ENCODE peak calls at places on chromosome 1, in nine cellular contexts. X is sigmoid colon; I is astrocyte of the spinal cord; R is dorsolateral prefrontal cortex; Z is epithelial cell of esophagus; B is CD4-positive, alpha-beta T cell; W is WTC11; V is psoas muscle; L is BE2C. J is an unnamed sample.

GRCh38 chr1:12600880-12601633 is 17.0 kb downstream of the DHRS3 start:
- DNase-seq in V (no peak), R (no peak), X (no peak), I (no peak), Z (peak), L (no peak), B (peak), W (peak), J (peak)

GRCh38 chr1:199113265-199113869 is 474.5 kb downstream of the PTPRC start:
- DNase-seq in B (peak), R (no peak), W (peak), X (no peak), V (no peak), L (peak), Z (peak), I (peak), J (no peak)

GRCh38 chr1:40853113-40853999 is 8.8 kb downstream of the CITED4 start:
- DNase-seq in X (no peak), Z (peak), W (no peak), B (no peak), I (no peak), V (no peak), L (no peak), R (no peak), J (no peak)

GRCh38 chr1:198556969-198557368 is 16.5 kb upstream of the ATP6V1G3 start:
- DNase-seq in B (peak), R (no peak), Z (no peak), X (no peak), V (peak), I (no peak), L (no peak), W (no peak), J (peak)

GRCh38 chr1:39631361-39632331 is 7.8 kb downstream of the HEYL start:
- DNase-seq in W (no peak), B (no peak), Z (peak), V (no peak), L (no peak), R (no peak), X (no peak), I (no peak), J (no peak)

GRCh38 chr1:230215049-230215448 is 148.0 kb downstream of the GALNT2 start:
- DNase-seq in R (peak), I (peak), L (peak), X (peak), B (no peak), W (peak), V (peak), Z (peak), J (no peak)

GRCh38 chr1:97621955-97622354 is 298.9 kb downstream of the DPYD start:
- DNase-seq in X (no peak), Z (peak), V (no peak), W (no peak), R (no peak), B (no peak), I (no peak), L (no peak), J (no peak)

GRCh38 chr1:203464226-203464625 is 11.4 kb upstream of the PRELP start:
- DNase-seq in X (no peak), I (no peak), L (no peak), V (no peak), R (no peak), B (no peak), W (no peak), Z (peak), J (no peak)

GRCh38 chr1:229107302-229107815 is 163.6 kb upstream of the RAB4A start:
- DNase-seq in B (no peak), Z (no peak), I (no peak), L (no peak), V (no peak), R (no peak), W (no peak), X (peak), J (no peak)

GRCh38 chr1:183590225-183591191 is at the start of gene NCF2:
- DNase-seq in I (no peak), L (no peak), Z (peak), X (no peak), B (no peak), V (no peak), W (no peak), R (no peak), J (peak)

GRCh38 chr1:14604414-14604813 is 5.9 kb downstream of the KAZN start:
- DNase-seq in W (no peak), V (no peak), I (no peak), B (no peak), X (no peak), L (no peak), Z (no peak), R (no peak), J (no peak)

GRCh38 chr1:151165281-151165737 is 393 bp downstream of the LYSMD1 start:
- DNase-seq in B (no peak), R (peak), Z (peak), V (peak), W (peak), L (no peak), X (peak), I (peak), J (no peak)

GRCh38 chr1:179910934-179911333 is 28.8 kb downstream of the TOR1AIP1 start:
- DNase-seq in X (no peak), Z (no peak), W (no peak), V (no peak), B (no peak), R (no peak), I (no peak), L (no peak), J (no peak)

GRCh38 chr1:38941527-38942019 is at the start of gene RHBDL2:
- DNase-seq in L (no peak), Z (peak), W (no peak), R (peak), B (no peak), I (peak), X (peak), V (peak), J (no peak)

GRCh38 chr1:25256578-25257129 is 9.4 kb upstream of the RSRP1 start:
- DNase-seq in L (no peak), X (no peak), V (no peak), Z (no peak), B (no peak), R (no peak), I (no peak), W (no peak), J (no peak)

GRCh38 chr1:151478923-151479322 is 19.6 kb upstream of the POGZ start:
- DNase-seq in X (no peak), I (no peak), Z (no peak), B (no peak), L (no peak), R (no peak), W (no peak), V (no peak), J (no peak)

GRCh38 chr1:59107916-59108315 is 189.0 kb upstream of the FGGY start:
- DNase-seq in L (no peak), V (no peak), Z (no peak), W (no peak), I (no peak), B (no peak), R (peak), X (no peak), J (no peak)
- TF ChIP-seq CTCF in L (no peak), V (no peak), Z (no peak), W (no peak), I (no peak), B (no peak), R (no peak), X (no peak), J (no peak)

DNA sequence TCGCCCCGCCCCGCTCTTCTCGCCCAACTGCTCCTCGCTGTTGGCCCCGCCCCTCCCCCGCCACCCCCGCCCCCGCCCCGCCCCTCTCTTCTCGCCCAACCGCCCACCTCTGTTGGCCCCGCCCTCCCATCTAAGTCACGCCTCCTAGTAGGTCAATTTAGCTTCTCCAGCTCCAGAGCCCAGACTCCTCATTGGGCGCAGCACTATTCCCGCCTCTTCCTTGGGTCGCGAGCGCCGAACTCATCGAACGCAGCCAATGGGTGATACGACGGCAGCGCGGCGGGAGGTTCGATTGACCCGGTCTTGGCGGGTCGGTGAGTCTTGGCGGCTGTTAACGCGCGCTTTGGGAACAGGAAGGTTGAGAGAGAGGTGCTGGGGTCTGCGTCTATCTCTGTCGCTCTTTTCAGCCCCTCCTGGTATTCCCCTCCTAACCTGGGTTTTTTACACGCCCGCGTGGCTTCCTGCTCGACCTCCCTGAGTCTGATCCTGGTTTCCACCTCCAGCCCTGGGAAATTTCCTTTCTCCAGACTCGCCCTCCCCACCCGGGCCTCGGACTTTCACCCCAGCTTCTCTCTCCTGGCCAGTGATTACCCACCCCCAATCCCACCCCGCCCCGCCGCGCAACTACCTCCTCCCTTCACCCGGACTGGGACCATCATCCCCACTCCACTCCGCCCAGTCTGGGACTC is at the start of gene RAD54L:
- DNase-seq in L (peak), W (peak), B (peak), R (peak), X (peak), I (peak), V (peak), Z (peak), J (peak)
- TF ChIP-seq CTCF in L (no peak), W (no peak), B (no peak), R (no peak), X (no peak), I (no peak), V (no peak), Z (no peak), J (no peak)

GRCh38 chr1:35524106-35524505 is 33.1 kb downstream of the KIAA0319L start:
- DNase-seq in R (no peak), Z (peak), I (no peak), V (no peak), L (no peak), X (no peak), B (no peak), W (no peak), J (no peak)
- TF ChIP-seq CTCF in R (no peak), Z (no peak), I (no peak), V (no peak), L (no peak), X (no peak), B (no peak), W (no peak), J (no peak)

GRCh38 chr1:201025571-201026002 is 2.1 kb upstream of the KIF21B start:
- DNase-seq in V (no peak), R (no peak), B (no peak), Z (no peak), L (no peak), W (peak), X (no peak), I (peak), J (no peak)
- TF ChIP-seq CTCF in V (no peak), R (no peak), B (no peak), Z (peak), L (peak), W (no peak), X (no peak), I (peak), J (peak)

GRCh38 chr1:168380945-168381344 is 100.3 kb downstream of the TBX19 start:
- DNase-seq in Z (no peak), V (no peak), W (no peak), L (no peak), X (no peak), I (no peak), B (no peak), R (no peak), J (no peak)

GRCh38 chr1:168386949-168387586 is 106.4 kb downstream of the TBX19 start:
- DNase-seq in L (peak), X (peak), B (peak), V (peak), Z (peak), I (peak), W (peak), R (peak), J (peak)

GRCh38 chr1:168386492-168386891 is 105.8 kb downstream of the TBX19 start:
- DNase-seq in Z (no peak), W (no peak), B (no peak), R (no peak), I (no peak), V (no peak), L (no peak), X (no peak), J (no peak)

GRCh38 chr1:168379110-168379860 is 98.6 kb downstream of the TBX19 start:
- DNase-seq in I (no peak), L (no peak), Z (peak), V (no peak), R (no peak), W (no peak), X (no peak), B (no peak), J (no peak)

DNA sequence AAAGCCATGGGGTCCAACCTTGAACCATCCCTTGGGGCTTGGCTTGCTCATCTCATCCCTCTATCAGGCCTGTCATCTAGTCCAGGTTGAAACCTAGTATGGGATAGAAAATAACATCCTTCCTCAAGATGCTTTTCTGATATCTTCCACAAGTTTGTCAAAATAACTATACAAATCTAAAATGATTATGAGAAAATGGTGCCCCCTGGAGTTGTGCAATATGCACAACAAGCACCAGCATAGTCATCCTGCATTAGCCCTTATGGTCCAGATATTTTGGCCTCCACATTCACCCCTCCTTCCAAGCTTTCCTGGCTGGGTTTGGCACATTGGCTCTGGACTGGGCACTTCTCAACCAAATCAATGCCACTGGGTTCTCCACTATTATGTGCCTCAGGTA is 101.2 kb downstream of the TBX19 start:
- DNase-seq in X (no peak), I (no peak), L (no peak), R (no peak), Z (no peak), V (no peak), B (no peak), W (no peak), J (no peak)
- TF ChIP-seq CTCF in X (no peak), I (no peak), L (peak), R (no peak), Z (no peak), V (no peak), B (no peak), W (no peak), J (no peak)

GRCh38 chr1:91836307-91837056 is 49.5 kb downstream of the TGFBR3 start:
- DNase-seq in I (no peak), L (peak), X (no peak), Z (no peak), W (no peak), V (no peak), B (no peak), R (no peak), J (no peak)
- TF ChIP-seq CTCF in I (no peak), L (no peak), X (peak), Z (no peak), W (no peak), V (no peak), B (no peak), R (no peak), J (no peak)

DNA sequence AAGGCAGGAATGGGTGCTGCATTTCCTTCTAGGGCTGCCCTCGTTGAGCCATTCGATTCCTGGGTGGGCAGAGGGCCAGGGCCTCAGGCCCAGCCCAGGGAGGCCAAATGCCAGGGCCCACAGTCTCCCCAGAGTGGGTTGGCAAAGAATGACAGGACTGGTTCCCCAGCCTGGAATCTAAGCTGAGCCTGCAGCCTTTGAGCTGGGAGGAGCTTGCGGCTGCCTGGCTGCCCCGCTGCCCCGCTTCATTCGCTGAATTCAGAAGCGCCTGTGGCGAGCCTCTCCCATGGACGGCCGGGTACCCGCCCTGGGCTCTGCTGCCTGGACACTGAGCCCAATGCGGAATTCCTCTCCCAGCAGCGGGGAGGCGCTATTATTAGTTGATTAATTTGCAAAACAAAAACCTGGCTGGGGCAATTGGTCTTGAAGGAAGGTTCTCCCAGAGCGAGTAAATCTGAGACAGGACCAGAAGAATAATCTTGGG is 32.3 kb upstream of the TARDBP start:
- DNase-seq in R (peak), L (no peak), I (peak), X (peak), B (no peak), W (peak), Z (peak), V (peak), J (no peak)
- TF ChIP-seq CTCF in R (peak), L (no peak), I (peak), X (peak), B (no peak), W (peak), Z (peak), V (peak), J (peak)

GRCh38 chr1:246647113-246647512 is 77.1 kb upstream of the SCCPDH start:
- DNase-seq in I (peak), X (peak), Z (peak), R (peak), B (no peak), W (peak), V (peak), L (peak), J (no peak)
- TF ChIP-seq CTCF in I (peak), X (peak), Z (peak), R (peak), B (no peak), W (no peak), V (peak), L (peak), J (no peak)

J was measured in GM13976.